ENCODE peak calls at places on chromosomes 2 and 18, in six cellular contexts. One of them, this sample, is unnamed.

GRCh38 chr18:79599503-79599931 is 80.1 kb upstream of the CTDP1 start:
- DNase-seq in PC-9: no peak
- DNase-seq in nucleus accumbens: no peak
- DNase-seq in MM.1S: no peak
- DNase-seq in foreskin fibroblast: peak; percentile 21
- DNase-seq in NCI-H774: no peak
- DNase-seq in this sample: no peak

GRCh38 chr2:239118264-239118663 is 270.4 kb downstream of the TWIST2 start:
- DNase-seq in PC-9: no peak
- DNase-seq in nucleus accumbens: no peak
- DNase-seq in MM.1S: no peak
- DNase-seq in foreskin fibroblast: no peak
- DNase-seq in NCI-H774: no peak
- DNase-seq in this sample: no peak

GRCh38 chr2:74481961-74482800 is 617 bp downstream of the CCDC142 start:
- DNase-seq in PC-9: no peak
- DNase-seq in nucleus accumbens: no peak
- DNase-seq in MM.1S: peak; percentile 57
- DNase-seq in foreskin fibroblast: peak; percentile 73
- DNase-seq in NCI-H774: no peak
- DNase-seq in this sample: peak; percentile 64

GRCh38 chr18:10041180-10041579 is 127.4 kb downstream of the VAPA start:
- DNase-seq in PC-9: no peak
- DNase-seq in nucleus accumbens: no peak
- DNase-seq in MM.1S: no peak
- DNase-seq in foreskin fibroblast: peak; percentile 64
- DNase-seq in NCI-H774: no peak
- DNase-seq in this sample: no peak

GRCh38 chr2:236239276-236240065 is 24.7 kb downstream of the ASB18 start:
- DNase-seq in PC-9: peak; percentile 23
- DNase-seq in nucleus accumbens: no peak
- DNase-seq in MM.1S: no peak
- DNase-seq in foreskin fibroblast: no peak
- DNase-seq in NCI-H774: no peak
- DNase-seq in this sample: no peak

GRCh38 chr2:89780318-89780717 is 1088.8 kb downstream of the RPIA start:
- DNase-seq in PC-9: no peak
- DNase-seq in nucleus accumbens: no peak
- DNase-seq in MM.1S: no peak
- DNase-seq in foreskin fibroblast: no peak
- DNase-seq in NCI-H774: no peak
- DNase-seq in this sample: no peak

GRCh38 chr18:13810950-13811485 is 12.9 kb upstream of the MC5R start:
- DNase-seq in PC-9: no peak
- DNase-seq in nucleus accumbens: no peak
- DNase-seq in MM.1S: no peak
- DNase-seq in foreskin fibroblast: no peak
- DNase-seq in NCI-H774: no peak
- DNase-seq in this sample: no peak

GRCh38 chr2:121961761-121962160 is 206.3 kb downstream of the TSN start:
- DNase-seq in PC-9: no peak
- DNase-seq in nucleus accumbens: no peak
- DNase-seq in MM.1S: no peak
- DNase-seq in foreskin fibroblast: no peak
- DNase-seq in NCI-H774: no peak
- DNase-seq in this sample: no peak

GRCh38 chr18:13379930-13380665 is 161.5 kb downstream of the LDLRAD4 start:
- DNase-seq in PC-9: no peak
- DNase-seq in nucleus accumbens: no peak
- DNase-seq in MM.1S: no peak
- DNase-seq in foreskin fibroblast: no peak
- DNase-seq in NCI-H774: no peak
- DNase-seq in this sample: no peak

GRCh38 chr2:19614066-19614465 is 255.6 kb upstream of the OSR1 start:
- DNase-seq in PC-9: no peak
- DNase-seq in nucleus accumbens: no peak
- DNase-seq in MM.1S: no peak
- DNase-seq in foreskin fibroblast: peak; percentile 47
- DNase-seq in NCI-H774: no peak
- DNase-seq in this sample: no peak